ENCODE peak calls at places on chromosomes 6 and 20, in six cellular contexts. R is hepatocyte, P is PC-3, D is neural progenitor cell, C is MM.1S, O is HCT116. L is an unnamed sample.

GRCh38 chr6:109961666-109962065 is 16.4 kb upstream of the GPR6 start:
- DNase-seq in R (no peak), P (peak; percentile 79), D (no peak), C (no peak), O (peak; percentile 76), L (peak; percentile 19)

GRCh38 chr20:53829086-53829703 is 235.6 kb upstream of the ZNF217 start:
- DNase-seq in R (peak; percentile 76), P (peak; percentile 99), D (no peak), C (no peak), O (peak; percentile 78), L (peak; percentile 99)

GRCh38 chr20:57930328-57930727 is 220.5 kb upstream of the PMEPA1 start:
- DNase-seq in R (no peak), P (no peak), D (peak; percentile 15), C (no peak), O (no peak), L (no peak)

GRCh38 chr6:88238901-88239300 is 72.8 kb upstream of the CNR1 start:
- DNase-seq in R (no peak), P (no peak), D (no peak), C (no peak), O (no peak), L (no peak)

GRCh38 chr6:4588163-4588562 is 188.0 kb upstream of the CDYL start:
- DNase-seq in R (no peak), P (no peak), D (no peak), C (no peak), O (no peak), L (no peak)

GRCh38 chr20:63054695-63055240 is 48.0 kb upstream of the BHLHE23 start:
- DNase-seq in R (no peak), P (no peak), D (no peak), C (no peak), O (no peak), L (no peak)

GRCh38 chr6:52384145-52384766 is 22.3 kb downstream of the PAQR8 start:
- DNase-seq in R (no peak), P (no peak), D (no peak), C (peak; percentile 50), O (no peak), L (no peak)

GRCh38 chr6:56222509-56222908 is 24.9 kb downstream of the COL21A1 start:
- DNase-seq in R (no peak), P (peak; percentile 55), D (no peak), C (no peak), O (no peak), L (peak; percentile 69)

GRCh38 chr6:90462102-90462501 is 124.8 kb downstream of the MAP3K7 start:
- DNase-seq in R (peak; percentile 36), P (peak; percentile 9), D (no peak), C (no peak), O (no peak), L (no peak)

GRCh38 chr6:52027699-52028098 is 59.7 kb downstream of the PKHD1 start:
- DNase-seq in R (no peak), P (no peak), D (no peak), C (no peak), O (no peak), L (no peak)

GRCh38 chr20:63574156-63574828 is at the start of gene HELZ2:
- DNase-seq in R (peak; percentile 88), P (peak; percentile 58), D (peak; percentile 84), C (peak; percentile 78), O (peak; percentile 16), L (peak; percentile 90)

GRCh38 chr6:26383624-26384417 is 913 bp downstream of the BTN2A2 start:
- DNase-seq in R (peak; percentile 51), P (peak; percentile 59), D (peak; percentile 43), C (peak; percentile 49), O (no peak), L (peak; percentile 75)

GRCh38 chr6:45436544-45437440 is 59.1 kb upstream of the SUPT3H start:
- DNase-seq in R (peak; percentile 22), P (peak; percentile 65), D (no peak), C (no peak), O (no peak), L (peak; percentile 92)

GRCh38 chr6:159623156-159623555 is 69.9 kb downstream of the SOD2 start:
- DNase-seq in R (no peak), P (no peak), D (no peak), C (no peak), O (no peak), L (no peak)

GRCh38 chr6:16635291-16635809 is 125.9 kb downstream of the ATXN1 start:
- DNase-seq in R (no peak), P (no peak), D (no peak), C (no peak), O (no peak), L (no peak)

GRCh38 chr6:161584051-161584450 is 310.2 kb upstream of the AGPAT4 start:
- DNase-seq in R (no peak), P (peak; percentile 29), D (no peak), C (no peak), O (no peak), L (peak; percentile 48)

GRCh38 chr6:25027221-25027916 is 91.6 kb upstream of the RIPOR2 start:
- DNase-seq in R (no peak), P (no peak), D (no peak), C (peak; percentile 92), O (no peak), L (no peak)

GRCh38 chr20:48771542-48771941 is 56.3 kb downstream of the PREX1 start:
- DNase-seq in R (no peak), P (no peak), D (no peak), C (no peak), O (no peak), L (peak; percentile 91)

GRCh38 chr6:37488464-37488863 is 11.2 kb downstream of the CCDC167 start:
- DNase-seq in R (no peak), P (no peak), D (no peak), C (no peak), O (no peak), L (no peak)

GRCh38 chr6:46015119-46015968 is at the start of gene CLIC5:
- DNase-seq in R (peak; percentile 57), P (no peak), D (peak; percentile 65), C (peak; percentile 35), O (no peak), L (no peak)

GRCh38 chr6:21526974-21527373 is 66.6 kb upstream of the SOX4 start:
- DNase-seq in R (no peak), P (no peak), D (no peak), C (no peak), O (no peak), L (no peak)

GRCh38 chr20:58634121-58634817 is 16.8 kb upstream of the STX16 start:
- DNase-seq in R (no peak), P (no peak), D (no peak), C (no peak), O (no peak), L (no peak)

GRCh38 chr6:66508433-66508832 is 801.4 kb upstream of the EYS start:
- DNase-seq in R (no peak), P (peak; percentile 38), D (no peak), C (no peak), O (no peak), L (peak; percentile 0)

GRCh38 chr20:34536798-34537394 is 20.7 kb downstream of the DYNLRB1 start:
- DNase-seq in R (no peak), P (no peak), D (peak; percentile 65), C (peak; percentile 18), O (no peak), L (peak; percentile 67)

GRCh38 chr20:8330316-8330784 is 198.3 kb downstream of the PLCB1 start:
- DNase-seq in R (no peak), P (no peak), D (no peak), C (no peak), O (no peak), L (no peak)

GRCh38 chr6:129393659-129394058 is 316.3 kb downstream of the ARHGAP18 start:
- DNase-seq in R (no peak), P (no peak), D (no peak), C (no peak), O (no peak), L (no peak)

DNA sequence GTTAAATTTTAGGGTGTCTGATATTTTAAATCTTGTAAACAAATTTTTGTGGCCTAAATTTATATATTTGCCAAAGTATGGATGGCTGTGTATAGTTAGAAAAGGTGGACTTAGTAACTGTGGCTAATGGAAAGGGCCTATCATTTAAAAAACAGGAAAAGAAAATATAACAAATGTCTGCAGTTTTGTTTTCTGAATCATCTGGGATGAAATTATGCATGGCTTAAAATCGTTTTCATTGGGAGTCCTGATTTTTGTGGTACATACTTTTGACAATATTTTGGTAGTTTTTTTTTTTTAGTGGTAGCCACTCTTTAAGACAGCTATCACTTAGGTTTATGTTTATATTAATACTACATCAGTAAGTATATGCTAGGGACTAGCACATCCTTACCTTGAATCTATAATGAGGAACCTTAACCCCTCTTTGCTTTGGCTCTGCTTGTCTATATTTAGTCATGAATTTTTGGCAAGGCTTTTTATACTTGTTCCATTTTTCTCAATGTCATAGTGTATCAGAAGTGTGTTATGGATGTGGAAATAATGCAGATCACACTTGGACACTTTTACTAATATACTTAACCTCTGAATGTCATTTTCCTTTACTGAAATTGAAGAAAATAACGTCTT is 5.6 kb downstream of the ARID1B start:
- DNase-seq in R (no peak), P (no peak), D (no peak), C (no peak), O (no peak), L (peak; percentile 66)
- H3K79me2 ChIP-seq in R (peaks cover 84% of the 10 kb centered on the region), P (peaks cover 94% of the 10 kb centered on the region), D (peaks cover 99% of the 10 kb centered on the region), C (peaks cover 82% of the 10 kb centered on the region), O (peaks cover 81% of the 10 kb centered on the region), L (peaks cover 85% of the 10 kb centered on the region)

GRCh38 chr20:13220857-13221297 is at the start of gene ISM1:
- DNase-seq in R (peak; percentile 37), P (no peak), D (peak; percentile 60), C (peak; percentile 42), O (no peak), L (peak; percentile 47)
- TF ChIP-seq EZH2 in R (no peak), P (no peak), D (no peak), C (no peak), O (no peak), L (no peak)

GRCh38 chr6:106154326-106154725 is 68.2 kb downstream of the PRDM1 start:
- DNase-seq in R (no peak), P (no peak), D (no peak), C (peak; percentile 1), O (no peak), L (no peak)
- TF ChIP-seq EZH2phosphoT487 in R (no peak), P (no peak), D (no peak), C (no peak), O (no peak), L (no peak)

GRCh38 chr6:2873643-2874042 is 29.5 kb downstream of the SERPINB9 start:
- DNase-seq in R (no peak), P (no peak), D (no peak), C (no peak), O (no peak), L (no peak)

GRCh38 chr6:2870046-2870636 is 28.5 kb upstream of the SERPINB1 start:
- DNase-seq in R (no peak), P (no peak), D (no peak), C (no peak), O (no peak), L (no peak)

GRCh38 chr6:2871102-2871501 is 29.4 kb upstream of the SERPINB1 start:
- DNase-seq in R (no peak), P (no peak), D (no peak), C (no peak), O (no peak), L (no peak)

GRCh38 chr6:2872417-2873358 is 30.4 kb downstream of the SERPINB9 start:
- DNase-seq in R (no peak), P (no peak), D (no peak), C (no peak), O (no peak), L (no peak)

DNA sequence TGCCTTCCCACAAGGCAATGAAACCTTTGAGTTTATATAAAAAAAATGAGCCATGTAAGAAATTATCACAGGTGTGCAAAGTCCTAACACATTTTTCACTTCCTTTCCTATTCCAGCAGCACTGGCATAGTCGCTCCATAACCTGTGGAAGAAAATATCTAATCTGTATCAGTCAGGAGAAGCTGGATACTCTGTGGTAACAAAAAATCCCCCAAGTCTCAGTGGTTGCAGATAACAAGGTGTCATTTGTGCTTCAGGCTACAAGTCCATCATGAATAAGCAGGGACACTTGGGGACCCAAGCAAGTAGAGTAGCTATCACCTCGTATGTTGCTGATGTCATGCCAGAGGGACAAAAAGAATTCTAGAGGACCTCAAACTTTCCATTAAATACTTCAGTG is 30.3 kb upstream of the SERPINB1 start:
- DNase-seq in R (no peak), P (no peak), D (no peak), C (no peak), O (no peak), L (no peak)
- H3K79me2 ChIP-seq in R (no peaks in the 10 kb centered on the region), P (no peaks in the 10 kb centered on the region), D (no peaks in the 10 kb centered on the region), C (no peaks in the 10 kb centered on the region), O (no peaks in the 10 kb centered on the region), L (no peaks in the 10 kb centered on the region)